ENCODE peak calls at places on chromosome 13, in four cellular contexts. D is upper lobe of left lung, Q is ovary, K is testis. V is an unnamed sample.

GRCh38 chr13:44141725-44142539 is 231.7 kb upstream of the SERP2 start:
- DNase-seq in D (peak), Q (peak), K (peak), V (peak)

GRCh38 chr13:94312511-94313191 is 166.8 kb downstream of the DCT start:
- DNase-seq in D (no peak), Q (no peak), K (no peak), V (no peak)

GRCh38 chr13:102291587-102292218 is 110.1 kb downstream of the FGF14 start:
- DNase-seq in D (no peak), Q (no peak), K (no peak), V (no peak)

GRCh38 chr13:39571502-39572092 is 31.4 kb downstream of the LHFPL6 start:
- DNase-seq in D (peak), Q (no peak), K (no peak), V (no peak)

GRCh38 chr13:114063545-114064515 is 68.6 kb downstream of the RASA3 start:
- DNase-seq in D (peak), Q (peak), K (no peak), V (peak)

GRCh38 chr13:107993239-107993948 is 221.9 kb downstream of the LIG4 start:
- DNase-seq in D (no peak), Q (no peak), K (no peak), V (no peak)

GRCh38 chr13:19927117-19927734 is 31.3 kb upstream of the ZMYM2 start:
- DNase-seq in D (no peak), Q (no peak), K (no peak), V (peak)

GRCh38 chr13:80783926-80784325 is 443.0 kb upstream of the SPRY2 start:
- DNase-seq in D (no peak), Q (no peak), K (no peak), V (no peak)

GRCh38 chr13:76635232-76636021 is 250.8 kb downstream of the KCTD12 start:
- DNase-seq in D (no peak), Q (no peak), K (no peak), V (no peak)

GRCh38 chr13:101942038-101942437 is 459.8 kb downstream of the FGF14 start:
- DNase-seq in D (no peak), Q (no peak), K (peak), V (peak)

GRCh38 chr13:29359181-29359580 is 236.3 kb downstream of the SLC7A1 start:
- DNase-seq in D (peak), Q (no peak), K (no peak), V (peak)

GRCh38 chr13:109744512-109745051 is 41.8 kb downstream of the IRS2 start:
- DNase-seq in D (peak), Q (peak), K (peak), V (no peak)

GRCh38 chr13:83937579-83937978 is 55.3 kb upstream of the SLITRK1 start:
- DNase-seq in D (no peak), Q (no peak), K (no peak), V (no peak)

GRCh38 chr13:87122551-87122950 is 548.6 kb upstream of the SLITRK5 start:
- DNase-seq in D (no peak), Q (no peak), K (no peak), V (peak)

GRCh38 chr13:43267916-43268315 is 244.5 kb downstream of the DNAJC15 start:
- DNase-seq in D (no peak), Q (no peak), K (no peak), V (no peak)

GRCh38 chr13:47865883-47866282 is 135.2 kb downstream of the SUCLA2 start:
- DNase-seq in D (no peak), Q (no peak), K (no peak), V (peak)

GRCh38 chr13:70703755-70704154 is 595.5 kb upstream of the KLHL1 start:
- DNase-seq in D (no peak), Q (no peak), K (no peak), V (no peak)

GRCh38 chr13:47396915-47397314 is 500.1 kb upstream of the HTR2A start:
- DNase-seq in D (no peak), Q (no peak), K (no peak), V (no peak)

GRCh38 chr13:51848674-51849073 is 3.7 kb upstream of the TMEM272 start:
- DNase-seq in D (no peak), Q (no peak), K (no peak), V (no peak)

GRCh38 chr13:86567119-86567518 is 767.9 kb upstream of the SLITRK6 start:
- DNase-seq in D (no peak), Q (no peak), K (no peak), V (no peak)

GRCh38 chr13:44844786-44845185 is 144.5 kb downstream of the NUFIP1 start:
- DNase-seq in D (no peak), Q (no peak), K (no peak), V (no peak)

GRCh38 chr13:72125561-72125960 is 258.6 kb upstream of the DACH1 start:
- DNase-seq in D (no peak), Q (no peak), K (no peak), V (no peak)

GRCh38 chr13:68872338-68872737 is 1235.3 kb upstream of the ATXN8OS start:
- DNase-seq in D (no peak), Q (no peak), K (no peak), V (no peak)

GRCh38 chr13:79392882-79393563 is 13.0 kb downstream of the RBM26 start:
- DNase-seq in D (no peak), Q (no peak), K (no peak), V (peak)

GRCh38 chr13:113442354-113442984 is 10.8 kb downstream of the ADPRHL1 start:
- DNase-seq in D (peak), Q (peak), K (no peak), V (no peak)

GRCh38 chr13:37914781-37915391 is 45.3 kb upstream of the TRPC4 start:
- DNase-seq in D (no peak), Q (no peak), K (no peak), V (no peak)

GRCh38 chr13:111353508-111353907 is 33.1 kb downstream of the TEX29 start:
- DNase-seq in D (no peak), Q (no peak), K (no peak), V (no peak)

GRCh38 chr13:83450586-83450985 is 431.7 kb downstream of the SLITRK1 start:
- DNase-seq in D (no peak), Q (no peak), K (no peak), V (no peak)

GRCh38 chr13:35648109-35648508 is 171.6 kb upstream of the MAB21L1 start:
- DNase-seq in D (no peak), Q (no peak), K (no peak), V (no peak)

GRCh38 chr13:95137096-95137495 is 164.2 kb downstream of the ABCC4 start:
- DNase-seq in D (no peak), Q (no peak), K (no peak), V (peak)

GRCh38 chr13:92743992-92744391 is 482.6 kb upstream of the GPC6 start:
- DNase-seq in D (no peak), Q (no peak), K (no peak), V (no peak)

GRCh38 chr13:113898391-113898790 is 34.5 kb upstream of the GAS6 start:
- DNase-seq in D (no peak), Q (peak), K (no peak), V (no peak)

GRCh38 chr13:25237083-25237482 is 50.2 kb downstream of the MTMR6 start:
- DNase-seq in D (no peak), Q (no peak), K (no peak), V (no peak)

GRCh38 chr13:49443327-49443688 is 556 bp downstream of the CAB39L start:
- DNase-seq in D (no peak), Q (no peak), K (no peak), V (peak)

GRCh38 chr13:49443689-49444516 is at the start of the genes CAB39L and SETDB2:
- DNase-seq in D (peak), Q (peak), K (peak), V (peak)

GRCh38 chr13:49446473-49446872 is 2.4 kb downstream of the SETDB2 start:
- DNase-seq in D (no peak), Q (no peak), K (no peak), V (peak)

GRCh38 chr13:49441846-49442245 is 2.0 kb downstream of the CAB39L start:
- DNase-seq in D (no peak), Q (no peak), K (no peak), V (no peak)

GRCh38 chr13:49444517-49445395 is 682 bp downstream of the SETDB2 start:
- DNase-seq in D (no peak), Q (no peak), K (peak), V (peak)
- TF ChIP-seq POLR2A in D (no peak), Q (peak), K (no peak), V (peak)

DNA sequence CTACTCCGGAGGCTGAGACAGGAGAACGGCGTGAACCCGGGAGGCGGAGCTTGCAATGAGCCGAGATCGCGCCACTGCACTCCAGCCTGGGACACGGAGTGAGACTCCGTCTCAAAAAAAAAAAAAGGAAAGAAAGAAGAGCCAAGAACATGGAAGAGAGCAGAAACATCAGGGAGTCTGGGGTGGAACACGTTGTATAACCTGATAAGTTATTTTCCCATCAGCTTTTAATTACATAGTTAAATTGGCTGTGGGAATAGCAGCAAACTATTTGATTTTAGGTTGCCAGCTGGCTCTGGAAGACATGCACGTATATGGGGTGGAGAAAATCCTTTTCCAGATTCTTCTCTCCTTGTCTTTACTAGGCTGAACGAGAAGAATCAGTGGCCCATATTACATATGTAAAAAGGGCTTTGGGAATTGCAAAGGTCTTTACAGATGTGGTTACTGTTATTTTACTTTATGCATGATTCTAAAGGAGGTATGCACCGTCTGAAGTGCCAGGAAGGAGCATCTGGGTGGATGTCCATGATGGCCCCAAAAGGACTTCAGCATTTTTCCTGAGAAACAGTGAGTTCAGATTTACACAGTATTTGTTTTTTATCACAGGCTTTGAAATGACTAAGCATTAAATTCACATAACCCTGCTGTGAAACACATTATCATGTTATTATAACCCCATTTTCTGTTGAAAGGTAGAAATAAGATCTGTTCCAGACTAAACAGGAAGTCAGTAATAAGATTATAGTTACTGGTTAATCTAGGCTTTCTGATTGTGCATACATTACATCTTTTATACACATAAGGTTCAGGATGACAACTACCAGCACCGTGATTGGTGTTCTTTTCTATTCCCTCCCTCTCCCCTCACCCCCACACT is 4.6 kb upstream of the NAA16 start:
- DNase-seq in D (no peak), Q (no peak), K (no peak), V (no peak)
- TF ChIP-seq POLR2A in D (no peak), Q (no peak), K (no peak), V (no peak)

GRCh38 chr13:27966641-27967202 is 2.4 kb downstream of the CDX2 start:
- DNase-seq in D (no peak), Q (no peak), K (no peak), V (no peak)

GRCh38 chr13:27967203-27967735 is 1.8 kb downstream of the CDX2 start:
- DNase-seq in D (no peak), Q (no peak), K (no peak), V (peak)

GRCh38 chr13:27965343-27965739 is 3.8 kb downstream of the CDX2 start:
- DNase-seq in D (no peak), Q (no peak), K (no peak), V (no peak)

GRCh38 chr13:27964741-27965323 is 4.3 kb downstream of the CDX2 start:
- DNase-seq in D (no peak), Q (no peak), K (no peak), V (no peak)

DNA sequence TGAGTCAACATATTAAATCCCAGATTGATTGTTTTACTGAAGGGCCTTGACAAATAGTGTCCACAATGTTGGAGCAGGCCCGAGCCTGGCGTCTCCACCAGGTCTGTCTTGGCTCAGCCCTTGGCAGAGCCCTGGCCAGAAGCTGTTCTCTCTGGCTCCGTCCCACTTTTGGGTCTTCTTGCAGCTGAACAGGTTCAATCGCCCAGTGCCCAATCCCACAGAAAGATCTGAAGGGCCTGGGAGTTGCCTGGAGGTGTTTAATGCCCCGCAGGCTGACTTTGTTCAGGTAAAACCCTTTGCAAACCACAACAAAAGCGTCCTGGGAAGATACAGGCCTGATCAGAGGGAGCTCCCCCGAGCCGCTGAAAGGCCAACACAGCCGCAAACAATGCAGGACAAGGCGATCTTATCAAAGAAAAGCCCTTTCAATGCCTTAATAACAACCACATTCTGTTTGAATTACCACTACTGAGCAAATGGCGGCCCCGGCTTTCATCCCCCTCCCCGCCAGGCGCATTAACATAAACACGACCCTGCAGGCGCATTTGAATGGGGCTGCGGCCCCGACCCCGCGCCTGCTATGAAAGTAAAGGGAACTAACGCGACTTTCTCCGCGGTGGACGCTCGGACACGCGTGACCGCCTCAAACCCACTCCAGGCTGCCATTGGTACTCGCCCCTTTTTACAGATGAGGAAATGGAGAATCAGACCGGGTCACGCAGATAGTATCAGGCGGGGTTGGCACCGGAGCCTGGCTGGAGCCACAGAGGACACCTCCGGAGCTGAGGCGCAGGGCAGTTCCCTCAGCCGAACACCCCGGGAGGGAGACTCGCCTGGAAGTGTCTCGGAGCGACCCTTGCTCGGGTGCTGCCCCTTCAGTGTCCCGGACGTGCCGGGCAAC is 3.1 kb downstream of the CDX2 start:
- DNase-seq in D (no peak), Q (no peak), K (no peak), V (no peak)
- TF ChIP-seq POLR2A in D (no peak), Q (no peak), K (no peak), V (no peak)

DNA sequence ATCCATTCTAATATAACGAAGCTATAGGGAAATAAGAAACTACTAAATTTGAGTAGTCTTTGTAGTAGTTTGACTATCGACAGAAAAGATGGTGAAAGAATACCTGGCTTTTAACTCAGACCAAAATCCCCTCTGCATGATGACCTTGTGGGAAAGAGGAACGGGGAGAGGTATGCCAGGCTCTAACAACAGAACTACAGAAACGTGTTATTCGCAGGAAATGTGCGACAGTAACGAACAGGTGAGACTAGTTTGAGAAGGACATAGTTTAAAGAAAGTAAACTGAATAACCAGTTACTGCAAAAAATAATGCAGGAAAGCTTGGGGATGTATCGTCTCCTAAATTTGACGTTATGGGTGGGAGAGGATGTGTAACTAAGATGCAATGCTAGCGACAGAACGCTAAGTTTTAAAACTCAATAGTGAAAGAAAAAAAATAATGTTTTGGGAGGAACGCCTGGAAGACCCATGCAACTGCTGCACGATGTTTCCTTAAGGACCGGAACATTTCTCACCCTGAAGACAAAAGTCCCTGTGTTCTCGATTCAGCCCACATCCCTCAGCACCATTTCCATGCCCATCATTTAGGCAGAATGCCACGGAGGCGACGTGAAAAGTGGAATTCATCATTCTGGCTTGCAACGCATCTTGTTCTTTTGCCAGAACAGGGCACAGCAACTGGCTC is 1.6 kb upstream of the RAP2A start:
- DNase-seq in D (no peak), Q (no peak), K (no peak), V (peak)
- TF ChIP-seq POLR2A in D (no peak), Q (no peak), K (no peak), V (peak)

DNA sequence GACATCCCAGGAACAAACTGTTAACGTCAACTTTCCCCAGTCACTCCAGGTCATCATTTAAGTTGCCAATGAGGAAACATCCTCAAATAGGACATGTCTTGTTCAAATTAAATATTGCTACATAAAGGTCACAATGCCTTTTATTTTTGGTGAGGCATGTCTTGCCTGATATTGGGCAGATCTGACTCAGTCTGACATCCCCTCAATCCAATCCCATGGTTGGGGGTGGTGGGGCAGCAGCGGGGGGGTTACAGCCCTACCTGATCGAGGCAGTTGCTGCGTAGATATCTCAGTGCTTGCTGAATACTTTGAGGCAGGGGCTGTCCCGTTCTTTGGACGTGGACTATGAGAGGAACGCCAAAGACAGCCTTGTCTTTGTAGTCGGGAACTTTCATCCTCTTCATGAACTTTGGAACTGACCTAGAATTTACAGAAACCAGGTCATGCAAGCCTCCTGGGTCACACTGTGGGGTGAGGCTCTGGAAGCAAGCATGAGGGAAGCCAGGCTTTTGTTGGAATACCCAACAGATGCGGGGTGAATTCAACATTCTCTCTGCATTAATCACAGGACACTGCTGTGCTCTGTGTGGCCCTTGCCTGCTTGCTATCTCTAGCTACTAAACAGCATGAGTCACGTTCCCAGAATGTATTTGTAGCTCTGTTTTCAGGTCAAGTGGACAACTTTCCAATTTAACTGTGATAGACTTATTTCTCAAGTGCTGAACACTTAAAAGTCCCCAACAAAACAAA is 109.8 kb downstream of the KL start:
- DNase-seq in D (no peak), Q (peak), K (peak), V (no peak)
- TF ChIP-seq POLR2A in D (no peak), Q (no peak), K (no peak), V (no peak)

V was measured in NB4.